ENCODE peak calls at places on chromosomes 4 and X, in four cellular contexts. X is cardiac muscle cell, S is stomach, K is Peyer's patch. L is an unnamed sample.

GRCh38 chr4:112073201-112073600 is 72.1 kb upstream of the FAM241A start:
- DNase-seq in X (no peak), K (no peak), S (no peak), L (no peak)

GRCh38 chr4:110869862-110870577 is 247.1 kb upstream of the PITX2 start:
- DNase-seq in K (no peak), S (no peak), X (no peak), L (no peak)

GRCh38 chrX:11151799-11152591 is 40.9 kb downstream of the HCCS start:
- DNase-seq in K (no peak), X (no peak), S (no peak), L (no peak)

GRCh38 chr4:3644849-3645627 is 112.8 kb upstream of the LRPAP1 start:
- DNase-seq in K (no peak), X (no peak), S (no peak), L (no peak)

GRCh38 chr4:182113774-182114173 is 129.4 kb upstream of the TENM3 start:
- DNase-seq in K (no peak), X (no peak), S (no peak), L (no peak)

GRCh38 chrX:115940348-115940747 is 230.2 kb upstream of the AGTR2 start:
- DNase-seq in K (no peak), X (no peak), S (no peak), L (no peak)

GRCh38 chrX:84339507-84340364 is 151.7 kb upstream of the RPS6KA6 start:
- DNase-seq in K (no peak), S (no peak), X (peak), L (no peak)

GRCh38 chrX:74421181-74422028 is at the start of gene SLC16A2:
- DNase-seq in S (peak), X (peak), K (peak), L (peak)

GRCh38 chr4:2583517-2583916 is 47.1 kb downstream of the FAM193A start:
- DNase-seq in X (no peak), S (no peak), K (no peak), L (no peak)

GRCh38 chrX:107731831-107732502 is 43.6 kb downstream of the TSC22D3 start:
- DNase-seq in S (peak), X (peak), K (peak), L (no peak)

GRCh38 chr4:109052699-109053656 is 249.5 kb downstream of the COL25A1 start:
- DNase-seq in S (no peak), X (no peak), K (no peak), L (no peak)

GRCh38 chr4:139901516-139902327 is 236.1 kb downstream of the MGST2 start:
- DNase-seq in S (no peak), K (no peak), X (no peak), L (no peak)

GRCh38 chr4:126762651-126763247 is 870.0 kb upstream of the INTU start:
- DNase-seq in S (no peak), X (no peak), K (no peak), L (no peak)

GRCh38 chr4:39846705-39847104 is 131.0 kb downstream of the PDS5A start:
- DNase-seq in K (no peak), X (no peak), S (no peak), L (no peak)

GRCh38 chr4:98728433-98728832 is 70.0 kb upstream of the TSPAN5 start:
- DNase-seq in K (no peak), S (no peak), X (no peak), L (peak)

GRCh38 chrX:46831620-46832327 is 5.1 kb upstream of the RP2 start:
- DNase-seq in S (no peak), X (no peak), K (no peak), L (no peak)

GRCh38 chr4:21819086-21819485 is 129.5 kb downstream of the KCNIP4 start:
- DNase-seq in X (peak), S (no peak), K (no peak), L (peak)

GRCh38 chr4:3623106-3623505 is 90.9 kb upstream of the LRPAP1 start:
- DNase-seq in S (no peak), X (no peak), K (peak), L (peak)

GRCh38 chr4:183924362-183925044 is 19.4 kb downstream of the STOX2 start:
- DNase-seq in S (peak), X (no peak), K (no peak), L (no peak)

GRCh38 chrX:34656842-34657780 is at the start of gene TMEM47:
- DNase-seq in K (peak), S (peak), X (peak), L (peak)

GRCh38 chr4:57110635-57111546 is 706 bp upstream of the IGFBP7 start:
- DNase-seq in S (peak), X (peak), K (peak), L (no peak)

GRCh38 chr4:123102897-123103489 is 180.6 kb upstream of the NUDT6 start:
- DNase-seq in K (no peak), X (peak), S (no peak), L (no peak)

GRCh38 chr4:70364002-70364401 is 3.4 kb downstream of the SMR3A start:
- DNase-seq in X (no peak), K (no peak), S (no peak), L (no peak)

GRCh38 chrX:120144178-120144844 is 14.1 kb upstream of the RHOXF2 start:
- DNase-seq in X (no peak), K (no peak), S (no peak), L (no peak)

GRCh38 chr4:169253904-169254303 is 16.9 kb downstream of the SH3RF1 start:
- DNase-seq in X (no peak), K (no peak), S (no peak), L (no peak)

GRCh38 chrX:15425024-15425423 is 40.8 kb upstream of the VEGFD start:
- DNase-seq in K (no peak), X (no peak), S (no peak), L (no peak)

GRCh38 chr4:139297001-139297410 is 4.3 kb upstream of the NAA15 start:
- DNase-seq in S (no peak), K (no peak), X (no peak), L (no peak)

GRCh38 chrX:10404435-10404834 is 215.9 kb downstream of the MID1 start:
- DNase-seq in S (no peak), K (no peak), X (no peak), L (no peak)

DNA sequence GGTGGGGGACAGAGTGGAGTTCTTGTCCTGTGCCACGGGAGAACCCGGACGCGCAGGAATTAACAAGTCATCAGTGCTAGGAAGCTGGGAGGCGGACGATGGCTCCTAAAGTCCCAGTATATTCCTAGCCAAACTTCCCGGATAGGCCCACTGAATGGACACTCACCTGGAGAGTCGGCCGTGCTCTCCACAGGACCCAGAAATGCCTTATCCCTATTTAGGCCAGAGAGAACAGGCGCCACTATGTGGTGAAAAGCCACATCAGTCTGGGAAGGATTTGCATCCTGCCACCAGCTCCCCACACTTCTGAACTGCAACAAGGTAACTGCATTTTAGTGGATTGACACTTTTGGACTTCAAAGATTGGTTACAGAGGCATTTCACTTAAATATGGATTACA is 1.1 kb downstream of the CFAP299 start:
- DNase-seq in K (no peak), S (no peak), X (peak), L (no peak)
- TF ChIP-seq CTCF in K (no peak), S (no peak), X (peak), L (no peak)

DNA sequence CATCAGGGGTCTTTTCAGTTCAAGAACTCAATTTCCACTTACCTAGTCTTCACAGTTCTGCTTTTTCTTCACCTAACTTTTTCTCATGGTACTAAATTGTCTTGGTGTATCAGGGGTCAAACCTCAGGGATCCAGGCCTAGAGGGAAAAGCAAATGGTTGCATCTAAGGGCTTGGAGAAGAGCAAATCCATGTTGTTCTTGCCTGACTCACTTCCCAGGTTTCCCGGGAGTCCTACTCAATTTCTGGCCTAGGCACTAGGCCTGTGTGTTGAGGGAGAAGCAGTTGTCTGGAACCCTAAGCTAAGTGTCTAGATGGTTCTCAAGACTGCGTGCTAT is 191.9 kb upstream of the STK26 start:
- DNase-seq in K (no peak), S (no peak), X (no peak), L (no peak)
- H3K4me3 ChIP-seq in K (no peak), S (peak), X (peak), L (peak)

GRCh38 chrX:154021131-154021611 is 1.5 kb upstream of the IRAK1 start:
- DNase-seq in X (no peak), S (no peak), K (no peak), L (no peak)

GRCh38 chrX:154019061-154019621 is 561 bp downstream of the IRAK1 start:
- DNase-seq in K (no peak), X (no peak), S (no peak), L (no peak)

GRCh38 chrX:154018518-154019060 is 1.1 kb downstream of the IRAK1 start:
- DNase-seq in S (no peak), K (no peak), X (no peak), L (no peak)

GRCh38 chrX:154020500-154021115 is 906 bp upstream of the IRAK1 start:
- DNase-seq in S (no peak), X (no peak), K (no peak), L (no peak)

DNA sequence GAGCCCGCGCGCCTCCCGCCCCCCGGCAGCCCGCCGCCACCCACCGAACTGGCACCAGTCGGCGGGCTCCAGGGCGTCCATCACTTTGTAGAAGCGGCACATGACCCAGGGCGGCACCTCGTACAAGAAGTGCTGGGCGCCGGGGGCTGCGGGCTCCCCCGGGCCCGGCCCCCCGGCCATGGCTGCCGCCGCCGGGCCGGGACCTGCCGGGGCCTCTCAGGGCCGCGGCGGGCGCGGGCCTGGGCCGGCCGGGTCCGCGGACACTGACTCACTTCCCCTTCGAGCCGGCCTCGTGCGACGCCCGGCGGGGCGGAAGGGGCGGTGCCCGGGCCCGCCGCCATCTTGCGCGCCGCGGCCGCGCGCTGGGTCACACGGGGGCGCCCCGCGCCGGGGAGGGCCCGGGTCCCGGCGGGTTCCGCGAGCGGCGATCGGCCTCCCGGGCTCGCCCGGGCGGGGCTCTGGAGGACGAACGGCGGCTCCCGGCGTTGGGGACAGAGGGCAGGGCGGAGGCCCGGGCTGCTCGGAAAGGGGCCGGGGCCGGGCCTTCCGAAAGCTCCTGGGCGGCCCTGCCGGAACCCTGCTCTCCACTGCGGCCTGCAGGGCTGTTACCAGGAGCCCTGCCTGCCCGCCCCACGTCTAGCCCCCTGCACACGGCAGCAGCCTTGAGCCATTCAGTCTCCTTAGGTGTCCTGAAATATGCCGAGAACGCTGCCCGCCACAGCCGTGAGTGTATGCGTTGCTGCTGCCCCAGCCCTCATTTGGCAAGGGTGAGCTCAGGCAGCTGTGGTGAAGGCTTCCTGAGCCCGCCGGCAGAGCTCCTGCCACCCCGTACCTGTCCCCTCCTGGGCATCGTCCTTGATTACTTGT is at the start of gene IRAK1:
- DNase-seq in K (peak), X (peak), S (peak), L (peak)
- H3K27ac ChIP-seq in K (peak), X (peak), S (peak), L (peak)

GRCh38 chr4:151743128-151743854 is 17.5 kb downstream of the GATB start:
- DNase-seq in S (no peak), X (no peak), K (no peak), L (no peak)
- TF ChIP-seq CTCF in S (no peak), X (no peak), K (no peak), L (no peak)

DNA sequence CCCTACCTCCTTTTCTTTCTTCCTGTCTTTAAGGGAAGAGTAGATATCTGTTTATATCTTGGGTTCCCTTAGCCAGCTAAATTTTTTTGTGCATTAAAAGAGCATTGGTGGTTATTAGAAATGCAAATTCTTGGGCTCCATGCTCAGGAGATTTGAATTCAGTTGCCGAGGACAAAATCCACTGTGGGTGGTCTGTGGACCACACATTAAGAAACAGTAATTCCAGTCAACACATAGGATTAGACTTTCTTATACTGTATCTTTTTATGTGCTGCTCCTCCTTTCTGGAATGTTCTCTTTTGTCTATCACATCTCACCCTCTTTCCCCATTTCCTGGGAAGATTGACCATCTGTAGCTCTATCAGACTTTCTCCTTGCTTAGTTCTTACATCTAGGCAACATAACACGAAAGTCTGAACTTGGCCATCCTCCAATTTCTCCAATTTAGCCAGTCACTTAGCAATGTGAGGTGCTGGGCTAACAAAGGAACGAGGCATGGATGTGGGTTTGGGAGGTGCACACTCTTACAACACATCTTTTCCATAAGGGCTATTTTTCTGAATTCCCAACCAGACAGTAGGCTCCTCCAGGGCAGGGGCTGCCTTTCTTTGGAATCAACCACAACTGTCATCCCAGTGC is 5.3 kb upstream of the PDLIM3 start:
- DNase-seq in S (no peak), K (no peak), X (no peak), L (no peak)
- H3K4me3 ChIP-seq in S (no peak), K (no peak), X (no peak), L (no peak)

GRCh38 chr4:26047795-26048194 is 133.8 kb downstream of the SMIM20 start:
- DNase-seq in X (no peak), K (no peak), S (no peak), L (no peak)
- H3K27ac ChIP-seq in X (no peak), K (peak), S (peak), L (no peak)

L was measured in dorsolateral prefrontal cortex.